ENCODE peak calls at places on chromosomes 1 and 21, in seven cellular contexts. One of them, this sample, is unnamed.

GRCh38 chr1:200374569-200375312 is 35.1 kb downstream of the ZNF281 start:
- DNase-seq in H1: peak
- DNase-seq in neuronal stem cell: no peak
- DNase-seq in IMR-90: peak
- DNase-seq in H9: no peak
- DNase-seq in mesendoderm: no peak
- DNase-seq in trophoblast cell: no peak
- DNase-seq in this sample: no peak

GRCh38 chr1:80924290-80924689 is 876.4 kb upstream of the ADGRL2 start:
- DNase-seq in H1: no peak
- DNase-seq in neuronal stem cell: no peak
- DNase-seq in IMR-90: no peak
- DNase-seq in H9: no peak
- DNase-seq in mesendoderm: no peak
- DNase-seq in trophoblast cell: no peak
- DNase-seq in this sample: no peak

GRCh38 chr1:209797978-209798639 is 7.8 kb downstream of the IRF6 start:
- DNase-seq in H1: no peak
- DNase-seq in neuronal stem cell: no peak
- DNase-seq in IMR-90: no peak
- DNase-seq in H9: peak
- DNase-seq in mesendoderm: peak
- DNase-seq in trophoblast cell: no peak
- DNase-seq in this sample: no peak

GRCh38 chr1:1806890-1807289 is 28.6 kb upstream of the NADK start:
- DNase-seq in H1: no peak
- DNase-seq in neuronal stem cell: no peak
- DNase-seq in IMR-90: peak
- DNase-seq in H9: no peak
- DNase-seq in mesendoderm: no peak
- DNase-seq in trophoblast cell: no peak
- DNase-seq in this sample: peak

GRCh38 chr1:42085596-42085995 is 67.6 kb upstream of the GUCA2B start:
- DNase-seq in H1: no peak
- DNase-seq in neuronal stem cell: no peak
- DNase-seq in IMR-90: peak
- DNase-seq in H9: no peak
- DNase-seq in mesendoderm: peak
- DNase-seq in trophoblast cell: no peak
- DNase-seq in this sample: peak

GRCh38 chr1:248906741-248907661 is 966 bp downstream of the PGBD2 start:
- DNase-seq in H1: no peak
- DNase-seq in neuronal stem cell: peak
- DNase-seq in IMR-90: peak
- DNase-seq in H9: no peak
- DNase-seq in mesendoderm: no peak
- DNase-seq in trophoblast cell: no peak
- DNase-seq in this sample: no peak

GRCh38 chr1:3548156-3548893 is 63.0 kb downstream of the MEGF6 start:
- DNase-seq in H1: no peak
- DNase-seq in neuronal stem cell: no peak
- DNase-seq in IMR-90: peak
- DNase-seq in H9: no peak
- DNase-seq in mesendoderm: peak
- DNase-seq in trophoblast cell: peak
- DNase-seq in this sample: no peak

GRCh38 chr1:223038288-223039006 is 104.6 kb downstream of the TLR5 start:
- DNase-seq in H1: no peak
- DNase-seq in neuronal stem cell: no peak
- DNase-seq in IMR-90: no peak
- DNase-seq in H9: no peak
- DNase-seq in mesendoderm: peak
- DNase-seq in trophoblast cell: no peak
- DNase-seq in this sample: no peak

GRCh38 chr1:237864338-237865244 is 26.1 kb downstream of the ZP4 start:
- DNase-seq in H1: peak
- DNase-seq in neuronal stem cell: peak
- DNase-seq in IMR-90: no peak
- DNase-seq in H9: peak
- DNase-seq in mesendoderm: peak
- DNase-seq in trophoblast cell: peak
- DNase-seq in this sample: peak

GRCh38 chr1:16248603-16249534 is 11.9 kb upstream of the CPLANE2 start:
- DNase-seq in H1: no peak
- DNase-seq in neuronal stem cell: no peak
- DNase-seq in IMR-90: peak
- DNase-seq in H9: no peak
- DNase-seq in mesendoderm: no peak
- DNase-seq in trophoblast cell: no peak
- DNase-seq in this sample: peak

GRCh38 chr1:118785246-118785645 is 202.9 kb downstream of the TBX15 start:
- DNase-seq in H1: no peak
- DNase-seq in neuronal stem cell: no peak
- DNase-seq in IMR-90: no peak
- DNase-seq in H9: no peak
- DNase-seq in mesendoderm: no peak
- DNase-seq in trophoblast cell: no peak
- DNase-seq in this sample: no peak

GRCh38 chr1:21901473-21901847 is 35.6 kb downstream of the HSPG2 start:
- DNase-seq in H1: no peak
- DNase-seq in neuronal stem cell: no peak
- DNase-seq in IMR-90: peak
- DNase-seq in H9: no peak
- DNase-seq in mesendoderm: peak
- DNase-seq in trophoblast cell: no peak
- DNase-seq in this sample: no peak

GRCh38 chr1:92095868-92096267 is 15.7 kb downstream of the BTBD8 start:
- DNase-seq in H1: no peak
- DNase-seq in neuronal stem cell: no peak
- DNase-seq in IMR-90: no peak
- DNase-seq in H9: no peak
- DNase-seq in mesendoderm: no peak
- DNase-seq in trophoblast cell: no peak
- DNase-seq in this sample: no peak

GRCh38 chr1:111481387-111482221 is 7.8 kb downstream of the C1orf162 start:
- DNase-seq in H1: peak
- DNase-seq in neuronal stem cell: peak
- DNase-seq in IMR-90: peak
- DNase-seq in H9: peak
- DNase-seq in mesendoderm: peak
- DNase-seq in trophoblast cell: peak
- DNase-seq in this sample: peak

GRCh38 chr1:209387969-209388329 is 195.6 kb upstream of the CAMK1G start:
- DNase-seq in H1: no peak
- DNase-seq in neuronal stem cell: no peak
- DNase-seq in IMR-90: peak
- DNase-seq in H9: no peak
- DNase-seq in mesendoderm: peak
- DNase-seq in trophoblast cell: no peak
- DNase-seq in this sample: no peak

GRCh38 chr1:228777211-228777610 is 41.9 kb downstream of the RHOU start:
- DNase-seq in H1: no peak
- DNase-seq in neuronal stem cell: no peak
- DNase-seq in IMR-90: no peak
- DNase-seq in H9: no peak
- DNase-seq in mesendoderm: no peak
- DNase-seq in trophoblast cell: peak
- DNase-seq in this sample: no peak

GRCh38 chr1:113072141-113072756 is 749 bp upstream of the LRIG2 start:
- DNase-seq in H1: no peak
- DNase-seq in neuronal stem cell: no peak
- DNase-seq in IMR-90: no peak
- DNase-seq in H9: no peak
- DNase-seq in mesendoderm: peak
- DNase-seq in trophoblast cell: no peak
- DNase-seq in this sample: no peak

GRCh38 chr1:170377440-170377839 is 154.5 kb upstream of the GORAB start:
- DNase-seq in H1: no peak
- DNase-seq in neuronal stem cell: no peak
- DNase-seq in IMR-90: no peak
- DNase-seq in H9: no peak
- DNase-seq in mesendoderm: no peak
- DNase-seq in trophoblast cell: no peak
- DNase-seq in this sample: no peak
- H3K23ac ChIP-seq in H1: no peak
- H3K23ac ChIP-seq in neuronal stem cell: no peak
- H3K23ac ChIP-seq in IMR-90: no peak
- H3K23ac ChIP-seq in H9: no peak
- H3K23ac ChIP-seq in mesendoderm: no peak
- H3K23ac ChIP-seq in trophoblast cell: no peak
- H3K23ac ChIP-seq in this sample: no peak

GRCh38 chr1:39524591-39525365 is 33.3 kb downstream of the BMP8A start:
- DNase-seq in H1: no peak
- DNase-seq in neuronal stem cell: no peak
- DNase-seq in IMR-90: no peak
- DNase-seq in H9: no peak
- DNase-seq in mesendoderm: no peak
- DNase-seq in trophoblast cell: no peak
- DNase-seq in this sample: no peak

GRCh38 chr1:39525366-39526165 is 34.1 kb downstream of the BMP8A start:
- DNase-seq in H1: no peak
- DNase-seq in neuronal stem cell: no peak
- DNase-seq in IMR-90: no peak
- DNase-seq in H9: no peak
- DNase-seq in mesendoderm: no peak
- DNase-seq in trophoblast cell: no peak
- DNase-seq in this sample: peak

GRCh38 chr1:39528082-39528481 is 36.6 kb downstream of the BMP8A start:
- DNase-seq in H1: no peak
- DNase-seq in neuronal stem cell: no peak
- DNase-seq in IMR-90: no peak
- DNase-seq in H9: no peak
- DNase-seq in mesendoderm: no peak
- DNase-seq in trophoblast cell: no peak
- DNase-seq in this sample: no peak

GRCh38 chr1:39524171-39524570 is 32.7 kb downstream of the BMP8A start:
- DNase-seq in H1: no peak
- DNase-seq in neuronal stem cell: no peak
- DNase-seq in IMR-90: no peak
- DNase-seq in H9: no peak
- DNase-seq in mesendoderm: no peak
- DNase-seq in trophoblast cell: no peak
- DNase-seq in this sample: no peak

GRCh38 chr1:39526466-39527189 is 35.2 kb downstream of the BMP8A start:
- DNase-seq in H1: no peak
- DNase-seq in neuronal stem cell: no peak
- DNase-seq in IMR-90: no peak
- DNase-seq in H9: no peak
- DNase-seq in mesendoderm: no peak
- DNase-seq in trophoblast cell: no peak
- DNase-seq in this sample: no peak
- H3K23ac ChIP-seq in H1: no peak
- H3K23ac ChIP-seq in neuronal stem cell: no peak
- H3K23ac ChIP-seq in IMR-90: no peak
- H3K23ac ChIP-seq in H9: no peak
- H3K23ac ChIP-seq in mesendoderm: no peak
- H3K23ac ChIP-seq in trophoblast cell: no peak
- H3K23ac ChIP-seq in this sample: no peak

GRCh38 chr1:54350360-54350759 is 55.8 kb downstream of the SSBP3 start:
- DNase-seq in H1: no peak
- DNase-seq in neuronal stem cell: no peak
- DNase-seq in IMR-90: no peak
- DNase-seq in H9: no peak
- DNase-seq in mesendoderm: no peak
- DNase-seq in trophoblast cell: no peak
- DNase-seq in this sample: no peak

GRCh38 chr1:54348700-54349021 is 57.5 kb downstream of the SSBP3 start:
- DNase-seq in H1: no peak
- DNase-seq in neuronal stem cell: no peak
- DNase-seq in IMR-90: no peak
- DNase-seq in H9: no peak
- DNase-seq in mesendoderm: no peak
- DNase-seq in trophoblast cell: no peak
- DNase-seq in this sample: no peak

GRCh38 chr1:54345116-54345515 is 61.1 kb downstream of the SSBP3 start:
- DNase-seq in H1: no peak
- DNase-seq in neuronal stem cell: no peak
- DNase-seq in IMR-90: no peak
- DNase-seq in H9: no peak
- DNase-seq in mesendoderm: no peak
- DNase-seq in trophoblast cell: no peak
- DNase-seq in this sample: no peak

GRCh38 chr1:54347955-54348699 is 58.1 kb downstream of the SSBP3 start:
- DNase-seq in H1: no peak
- DNase-seq in neuronal stem cell: no peak
- DNase-seq in IMR-90: no peak
- DNase-seq in H9: no peak
- DNase-seq in mesendoderm: no peak
- DNase-seq in trophoblast cell: no peak
- DNase-seq in this sample: no peak

DNA sequence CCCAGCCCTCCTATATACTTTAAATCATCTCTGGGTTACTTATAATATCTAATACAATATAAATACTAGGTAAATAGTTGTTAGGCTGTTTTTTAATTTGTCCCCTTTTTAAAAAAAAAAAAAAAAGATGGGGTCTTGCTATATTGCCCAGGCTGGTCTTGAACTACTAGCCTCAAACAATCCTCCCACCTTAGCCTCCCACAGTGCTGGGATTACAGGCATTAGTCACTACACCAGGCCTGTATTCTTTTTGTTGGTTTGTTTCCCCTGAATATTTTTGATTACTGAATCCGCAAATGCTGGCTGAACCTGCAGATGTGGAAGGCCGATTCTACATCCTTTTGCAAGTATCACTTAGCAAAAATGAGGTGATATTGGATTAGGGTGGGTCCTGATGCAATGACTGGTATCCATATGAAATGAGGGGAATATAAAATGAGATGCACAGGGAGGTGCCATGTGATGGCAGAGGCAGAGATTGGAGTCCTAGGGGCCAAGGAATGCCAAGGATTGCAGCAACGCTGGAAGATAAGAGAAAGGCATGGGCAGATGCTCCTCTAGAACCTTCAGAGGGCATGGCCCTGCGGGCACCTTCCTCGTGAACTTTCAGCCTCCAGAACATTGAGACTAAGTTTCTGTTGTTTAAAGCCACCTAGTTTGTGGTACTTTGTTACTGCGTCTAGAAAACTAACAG is 58.8 kb downstream of the SSBP3 start:
- DNase-seq in H1: no peak
- DNase-seq in neuronal stem cell: no peak
- DNase-seq in IMR-90: no peak
- DNase-seq in H9: no peak
- DNase-seq in mesendoderm: no peak
- DNase-seq in trophoblast cell: no peak
- DNase-seq in this sample: no peak
- H3K23ac ChIP-seq in H1: no peak
- H3K23ac ChIP-seq in neuronal stem cell: no peak
- H3K23ac ChIP-seq in IMR-90: no peak
- H3K23ac ChIP-seq in H9: no peak
- H3K23ac ChIP-seq in mesendoderm: no peak
- H3K23ac ChIP-seq in trophoblast cell: no peak
- H3K23ac ChIP-seq in this sample: no peak

DNA sequence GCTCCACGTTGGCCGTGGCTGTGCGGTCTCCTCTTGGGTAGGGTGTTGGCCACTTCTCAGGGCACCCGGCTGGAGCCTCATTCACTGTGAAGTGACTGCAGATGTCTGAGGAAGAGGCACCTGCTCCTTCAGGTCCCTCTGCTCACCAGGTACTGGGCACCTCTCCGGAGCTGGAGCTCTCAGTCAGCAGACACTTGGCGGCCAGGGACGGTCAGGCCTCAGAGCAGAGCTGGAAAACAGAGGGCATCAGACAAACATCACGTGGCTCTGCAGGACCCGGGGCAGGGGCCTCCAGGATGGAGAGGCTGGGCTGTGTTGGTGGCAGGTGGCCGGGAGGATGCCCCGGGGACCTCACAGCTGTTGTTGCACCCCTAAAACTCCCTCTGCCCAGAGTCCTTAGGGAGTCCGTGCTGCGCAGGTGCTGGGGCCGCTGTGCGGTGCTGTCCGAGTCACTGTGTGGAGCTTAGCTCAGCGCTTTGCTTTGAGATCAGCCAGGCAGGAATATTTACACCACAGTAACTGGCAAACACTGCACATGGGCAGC is 59.7 kb downstream of the SLX9 start:
- DNase-seq in H1: no peak
- DNase-seq in neuronal stem cell: no peak
- DNase-seq in IMR-90: no peak
- DNase-seq in H9: no peak
- DNase-seq in mesendoderm: no peak
- DNase-seq in trophoblast cell: no peak
- DNase-seq in this sample: no peak
- H3K23ac ChIP-seq in H1: no peak
- H3K23ac ChIP-seq in neuronal stem cell: peak
- H3K23ac ChIP-seq in IMR-90: no peak
- H3K23ac ChIP-seq in H9: no peak
- H3K23ac ChIP-seq in mesendoderm: no peak
- H3K23ac ChIP-seq in trophoblast cell: no peak
- H3K23ac ChIP-seq in this sample: no peak